ENCODE peak calls at places on chromosome 21, in eight cellular contexts. V, Z, T, I, C, A, Y and D are unnamed samples.

GRCh38 chr21:39348040-39348354 is 891 bp downstream of the HMGN1 start:
- DNase-seq in C (no peak), A (no peak), Y (no peak), V (no peak), T (no peak), Z (no peak), I (no peak), D (no peak)

GRCh38 chr21:40615503-40616376 is 231.2 kb downstream of the DSCAM start:
- DNase-seq in I (no peak), V (no peak), Y (no peak), A (no peak), Z (no peak), C (no peak), T (no peak), D (no peak)

GRCh38 chr21:14086553-14086952 is 124.2 kb downstream of the LIPI start:
- DNase-seq in A (no peak), C (no peak), Z (no peak), Y (no peak), I (no peak), V (no peak), T (no peak), D (no peak)

GRCh38 chr21:36113647-36114428 is 21.0 kb upstream of the CBR3 start:
- DNase-seq in Y (no peak), Z (no peak), I (no peak), C (no peak), V (no peak), A (peak; percentile 30), T (no peak), D (peak; percentile 85)

GRCh38 chr21:41170442-41170841 is 2.5 kb downstream of the BACE2 start:
- DNase-seq in Y (no peak), C (no peak), Z (no peak), T (no peak), I (peak; percentile 32), A (peak; percentile 68), V (peak; percentile 34), D (peak; percentile 62)

GRCh38 chr21:42532466-42533181 is 19.0 kb downstream of the SLC37A1 start:
- DNase-seq in A (peak; percentile 61), Z (no peak), C (peak; percentile 87), Y (peak; percentile 41), V (peak; percentile 12), T (no peak), I (peak; percentile 60), D (peak; percentile 61)

GRCh38 chr21:46161180-46161799 is 5.9 kb upstream of the FTCD start:
- DNase-seq in Y (peak; percentile 5), I (peak; percentile 8), V (no peak), T (no peak), C (peak; percentile 58), Z (peak; percentile 23), A (no peak), D (peak; percentile 5)

GRCh38 chr21:42218836-42219605 is at the start of gene ABCG1:
- DNase-seq in Y (no peak), Z (peak; percentile 46), V (peak; percentile 13), T (no peak), I (no peak), A (peak; percentile 40), C (peak; percentile 79), D (peak; percentile 73)

GRCh38 chr21:21230672-21231071 is 232.5 kb downstream of the NCAM2 start:
- DNase-seq in Z (no peak), V (peak; percentile 24), T (no peak), C (no peak), A (no peak), Y (no peak), I (no peak), D (no peak)

GRCh38 chr21:42681296-42682206 is 28.1 kb downstream of the PDE9A start:
- DNase-seq in A (no peak), T (no peak), Z (no peak), C (no peak), V (no peak), Y (no peak), I (no peak), D (no peak)

GRCh38 chr21:14752006-14752909 is 206.1 kb upstream of the SAMSN1 start:
- DNase-seq in V (no peak), C (no peak), Y (no peak), I (no peak), Z (no peak), T (no peak), A (no peak), D (no peak)

GRCh38 chr21:20519076-20519475 is 479.1 kb upstream of the NCAM2 start:
- DNase-seq in T (no peak), A (no peak), V (no peak), Y (no peak), Z (no peak), I (no peak), C (no peak), D (no peak)

DNA sequence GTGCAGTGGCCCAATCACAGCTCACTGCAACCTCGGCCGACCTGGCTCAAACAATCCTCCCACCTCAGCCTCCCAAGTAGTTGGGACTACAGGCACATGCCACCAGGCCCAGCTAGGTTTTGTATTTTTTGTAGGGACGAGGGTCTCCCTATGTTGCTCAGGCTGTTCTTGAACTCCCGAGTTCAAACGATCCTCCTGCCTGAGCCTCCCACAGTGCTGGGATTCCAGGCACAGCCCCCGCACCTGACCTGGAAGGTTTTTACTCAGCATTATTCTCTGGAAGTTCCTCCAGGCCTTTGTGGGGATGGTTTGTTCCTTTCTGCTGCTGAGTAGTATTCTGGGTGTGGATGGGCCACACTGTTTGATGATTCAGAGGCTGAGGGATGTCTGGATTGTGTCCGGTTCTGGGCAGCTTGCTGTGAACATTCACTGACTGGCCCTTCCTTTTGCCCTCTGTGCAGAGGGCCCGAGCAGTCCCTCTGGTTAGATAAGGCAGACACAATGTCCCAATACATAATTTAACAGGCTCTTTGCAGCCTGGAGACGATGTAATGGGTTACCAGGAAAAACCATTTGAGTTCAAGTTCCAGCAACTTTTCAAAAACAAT is 6.0 kb upstream of the TRAPPC10 start:
- DNase-seq in C (peak; percentile 84), A (peak; percentile 56), T (no peak), V (peak; percentile 90), I (peak; percentile 67), Y (no peak), Z (no peak), D (no peak)
- H3K4me3 ChIP-seq in C (no peak overlapping the region), A (no peak overlapping the region), T (no peak overlapping the region), V (no peak overlapping the region), I (no peak overlapping the region), Y (no peak overlapping the region), Z (no peak overlapping the region), D (no peak overlapping the region)

GRCh38 chr21:29313662-29314408 is 15.1 kb downstream of the BACH1 start:
- DNase-seq in A (no peak), I (no peak), Z (no peak), T (no peak), C (no peak), V (no peak), Y (no peak), D (no peak)

GRCh38 chr21:29309703-29310102 is 11.0 kb downstream of the BACH1 start:
- DNase-seq in I (no peak), T (no peak), Z (no peak), C (no peak), A (no peak), V (no peak), Y (no peak), D (no peak)

GRCh38 chr21:29308456-29308783 is 9.7 kb downstream of the BACH1 start:
- DNase-seq in T (no peak), Z (no peak), A (no peak), Y (no peak), C (no peak), I (no peak), V (no peak), D (no peak)

GRCh38 chr21:29315155-29315749 is 16.5 kb downstream of the BACH1 start:
- DNase-seq in A (no peak), T (no peak), Y (no peak), V (no peak), Z (no peak), I (no peak), C (no peak), D (no peak)

GRCh38 chr21:29311802-29312201 is 13.1 kb downstream of the BACH1 start:
- DNase-seq in V (no peak), T (peak; percentile 34), Y (no peak), Z (no peak), A (no peak), I (no peak), C (no peak), D (no peak)
- H3K4me1 ChIP-seq in V (peaks cover 20% of the 10 kb centered on the region), T (peaks cover 64% of the 10 kb centered on the region), Y (peaks cover 13% of the 10 kb centered on the region), Z (peaks cover 4% of the 10 kb centered on the region), A (peaks cover 48% of the 10 kb centered on the region), I (no peaks in the 10 kb centered on the region), C (peaks cover 86% of the 10 kb centered on the region), D (peaks cover 11% of the 10 kb centered on the region)

GRCh38 chr21:26845750-26846035 is 484 bp upstream of the ADAMTS1 start:
- DNase-seq in A (no peak), Y (no peak), I (no peak), Z (no peak), C (no peak), T (no peak), V (no peak), D (no peak)

GRCh38 chr21:26844258-26845065 is 747 bp downstream of the ADAMTS1 start:
- DNase-seq in V (peak; percentile 22), I (peak; percentile 61), Z (peak; percentile 76), T (no peak), Y (peak; percentile 21), C (peak; percentile 84), A (peak; percentile 49), D (no peak)

GRCh38 chr21:26845066-26845749 is at the start of gene ADAMTS1:
- DNase-seq in Z (peak; percentile 99), Y (peak; percentile 91), A (peak; percentile 85), T (peak; percentile 98), V (peak; percentile 92), I (peak; percentile 97), C (peak; percentile 98), D (peak; percentile 76)

GRCh38 chr21:26847951-26848350 is 2.7 kb upstream of the ADAMTS1 start:
- DNase-seq in V (no peak), Z (no peak), A (no peak), T (no peak), Y (no peak), C (no peak), I (no peak), D (no peak)

DNA sequence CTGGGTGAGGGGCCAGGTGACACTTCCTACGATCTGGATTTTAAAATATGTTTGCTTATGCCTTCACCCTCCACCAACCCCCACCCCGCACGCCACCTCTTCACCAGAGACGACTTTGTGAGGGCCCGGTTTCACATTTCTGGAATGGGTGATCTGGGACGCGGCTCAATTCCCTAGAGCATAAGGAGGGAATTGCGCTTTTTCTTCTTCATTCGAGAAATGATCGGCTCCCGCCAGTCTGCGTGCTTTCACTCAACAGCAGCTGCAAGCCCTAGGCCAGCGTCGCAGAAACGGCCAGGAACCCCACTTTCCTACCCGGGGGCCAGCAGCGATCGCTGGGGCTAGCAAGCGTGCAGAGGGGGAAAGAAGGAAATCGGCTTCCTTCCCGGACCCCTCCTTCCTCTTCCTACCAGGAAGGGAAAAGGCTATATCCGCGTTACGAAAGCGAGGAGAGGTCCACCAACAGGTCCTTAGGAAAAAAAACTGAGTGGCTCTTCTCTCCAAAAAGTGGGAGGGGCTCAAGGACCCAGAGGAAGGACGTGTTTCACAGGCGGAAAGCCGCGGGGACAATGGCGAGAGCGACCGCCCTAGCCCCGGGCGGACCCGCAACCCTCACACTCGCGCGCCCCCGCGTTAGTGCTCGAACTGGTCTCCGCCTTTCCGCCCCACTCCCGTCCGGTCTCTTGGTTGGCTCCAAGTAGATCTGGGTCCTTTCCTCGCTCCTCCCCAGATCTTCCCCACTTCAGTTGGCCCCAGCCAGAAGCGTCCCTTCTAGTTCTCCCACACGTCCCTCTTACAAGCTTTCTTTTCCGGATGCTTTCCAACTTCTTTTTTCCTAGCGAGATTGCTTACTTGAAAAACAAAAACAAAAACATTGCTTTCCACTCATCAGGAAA is 1.1 kb upstream of the ADAMTS1 start:
- DNase-seq in T (no peak), Y (peak; percentile 80), V (peak; percentile 82), A (peak; percentile 71), C (peak; percentile 94), I (peak; percentile 92), Z (peak; percentile 92), D (peak; percentile 63)
- TF ChIP-seq POLR2A in T (peak; percentile 35), Y (peak; percentile 61), V (peak; percentile 68), A (peak; percentile 73), C (no peak), I (peak; percentile 92), Z (peak; percentile 89), D (peak; percentile 58)

GRCh38 chr21:44996501-44996921 is 56.7 kb downstream of the SLX9 start:
- DNase-seq in V (no peak), T (no peak), Y (no peak), I (no peak), C (peak; percentile 60), Z (no peak), A (no peak), D (no peak)
- H3K4me3 ChIP-seq in V (no peak overlapping the region), T (no peak overlapping the region), Y (no peak overlapping the region), I (no peak overlapping the region), C (no peak overlapping the region), Z (no peak overlapping the region), A (no peak overlapping the region), D (no peak overlapping the region)